ENCODE peak calls at places on chromosome 15, in eight cellular contexts. V is neural progenitor cell, E is mammary epithelial cell, L is GM23248, I is thoracic aorta, C is kidney, S is heart right ventricle, K is SK-N-SH. N is an unnamed sample. For H3K4me1, the result is how much of the 10 kb centered on the place peaks cover.

GRCh38 chr15:85282504-85283115 is 97.8 kb upstream of the AKAP13 start:
- DNase-seq in L (peak), E (peak), S (no peak), V (no peak), I (no peak), K (no peak), C (no peak), N (no peak)

GRCh38 chr15:47331796-47332480 is 385.4 kb upstream of the SEMA6D start:
- DNase-seq in K (no peak), L (peak), V (no peak), S (no peak), E (peak), I (no peak), C (no peak), N (no peak)

GRCh38 chr15:45399381-45400212 is 21.3 kb upstream of the GATM start:
- DNase-seq in K (peak), V (peak), I (no peak), E (peak), L (peak), S (no peak), C (no peak), N (no peak)

GRCh38 chr15:57909388-57909787 is 156.1 kb downstream of the ALDH1A2 start:
- DNase-seq in S (no peak), E (no peak), C (no peak), K (no peak), V (no peak), L (no peak), I (no peak), N (no peak)

GRCh38 chr15:59501531-59502113 is 63.6 kb downstream of the FAM81A start:
- DNase-seq in K (peak), E (peak), V (peak), L (peak), I (no peak), C (no peak), S (no peak), N (peak)

GRCh38 chr15:41969851-41970431 is 2.4 kb downstream of the EHD4 start:
- DNase-seq in I (no peak), S (no peak), E (peak), L (no peak), K (no peak), C (no peak), V (no peak), N (no peak)

GRCh38 chr15:63663906-63664305 is 66.7 kb downstream of the FBXL22 start:
- DNase-seq in I (no peak), V (no peak), E (no peak), S (no peak), L (no peak), K (peak), C (no peak), N (no peak)

GRCh38 chr15:58467121-58467721 is 35.4 kb downstream of the LIPC start:
- DNase-seq in I (no peak), K (no peak), E (no peak), L (no peak), C (peak), V (peak), S (no peak), N (no peak)

GRCh38 chr15:51736069-51736468 is 1.4 kb downstream of the LYSMD2 start:
- DNase-seq in S (no peak), V (no peak), C (no peak), I (no peak), K (peak), L (peak), E (no peak), N (no peak)

GRCh38 chr15:31365655-31366127 is 39.1 kb downstream of the KLF13 start:
- DNase-seq in L (peak), I (peak), K (peak), E (peak), S (peak), C (peak), V (peak), N (peak)

GRCh38 chr15:31366169-31366734 is 39.6 kb downstream of the KLF13 start:
- DNase-seq in L (peak), E (peak), K (peak), C (peak), S (peak), I (no peak), V (no peak), N (peak)

GRCh38 chr15:31369716-31370115 is 43.1 kb downstream of the KLF13 start:
- DNase-seq in V (no peak), E (no peak), K (no peak), L (no peak), I (no peak), S (no peak), C (no peak), N (no peak)

GRCh38 chr15:31367021-31367729 is 40.5 kb downstream of the KLF13 start:
- DNase-seq in K (no peak), E (no peak), I (no peak), L (no peak), S (no peak), C (peak), V (no peak), N (no peak)

DNA sequence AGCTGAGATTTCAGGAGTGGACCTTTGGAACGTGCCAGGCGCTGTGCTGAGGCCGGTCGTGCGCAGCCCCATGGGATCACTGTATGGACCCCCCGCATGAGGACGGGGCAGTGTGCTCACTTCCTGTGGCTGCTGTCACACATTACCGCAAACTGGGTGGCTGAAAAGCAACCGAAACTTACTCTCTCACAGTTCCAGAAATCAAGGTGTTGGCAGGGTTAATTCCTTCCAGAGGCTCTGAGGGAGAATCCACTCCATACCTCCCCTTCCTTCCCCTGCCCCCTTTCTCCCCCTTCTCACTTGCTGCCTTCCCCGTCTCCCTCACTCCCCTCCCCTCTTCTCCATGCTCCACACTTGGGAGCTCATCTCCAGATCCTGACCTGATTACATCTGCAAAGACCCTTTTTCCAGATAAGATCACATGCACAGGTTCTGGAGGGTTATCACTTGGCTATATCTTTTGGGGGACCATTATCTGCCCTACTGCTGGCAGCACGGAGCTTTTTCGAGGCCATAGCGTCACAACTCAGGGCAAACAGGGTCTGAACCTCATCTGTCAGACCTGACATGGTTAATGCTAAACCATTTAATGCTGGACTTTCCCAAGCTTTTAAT is 41.2 kb downstream of the KLF13 start:
- DNase-seq in V (no peak), S (no peak), K (no peak), E (no peak), L (no peak), C (peak), I (no peak), N (no peak)
- H3K4me1 ChIP-seq in V (under half), S (half or more), K (half or more), E (half or more), L (under half), C (under half), I (under half), N (half or more)

DNA sequence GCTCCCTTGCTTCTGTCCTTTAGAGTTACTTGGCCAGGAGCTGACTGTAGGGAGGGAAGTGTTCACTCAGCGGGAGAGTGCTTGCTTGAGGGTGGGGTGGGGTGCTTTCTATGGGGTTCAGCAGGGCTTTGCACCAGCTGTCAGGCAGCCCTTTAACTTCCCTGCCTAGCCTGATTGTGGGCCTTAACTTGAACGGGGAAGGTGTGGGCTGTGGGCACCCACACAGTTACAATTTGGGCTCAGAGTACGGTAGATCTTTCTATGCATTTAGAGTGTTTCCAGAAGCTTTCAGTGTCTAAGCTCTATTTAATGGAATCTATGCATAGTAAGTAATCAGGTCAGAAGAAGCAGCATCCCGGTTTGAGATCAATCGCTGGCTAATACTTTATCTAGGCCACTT is 48.2 kb upstream of the SKOR1 start:
- DNase-seq in C (no peak), V (no peak), L (no peak), K (no peak), S (no peak), I (no peak), E (no peak), N (no peak)
- H3K4me1 ChIP-seq in C (under half), V (half or more), L (under half), K (under half), S (under half), I (under half), E (under half), N (under half)

GRCh38 chr15:53210653-53211052 is 420.5 kb upstream of the ONECUT1 start:
- DNase-seq in E (no peak), V (no peak), L (no peak), K (no peak), S (no peak), C (no peak), I (no peak), N (no peak)
- H3K4me1 ChIP-seq in E (under half), V (under half), L (under half), K (under half), S (under half), C (under half), I (under half), N (under half)

GRCh38 chr15:35506272-35506870 is 39.6 kb downstream of the DPH6 start:
- DNase-seq in I (no peak), L (no peak), V (peak), K (no peak), C (no peak), E (no peak), S (no peak), N (no peak)
- H3K4me1 ChIP-seq in I (under half), L (under half), V (under half), K (under half), C (under half), E (under half), S (under half), N (under half)

N was measured in body of pancreas.